ENCODE peak calls at places on chromosome 10, in ten cellular contexts. A is ascending aorta; R is esophagus muscularis mucosa; Y is cardiac muscle cell; C is psoas muscle; S is sigmoid colon; E is bronchial epithelial cell; I is CD8-positive, alpha-beta T cell; D is heart right ventricle; P is transverse colon. Q is an unnamed sample.

GRCh38 chr10:76717141-76717540 is 920.5 kb downstream of the KCNMA1 start:
- DNase-seq in A (no peak), R (no peak), Y (peak; percentile 74), C (no peak), S (no peak), E (peak; percentile 94), I (no peak), D (no peak), P (no peak), Q (peak; percentile 58)

GRCh38 chr10:70931168-70931805 is 42.9 kb upstream of the PCBD1 start:
- DNase-seq in A (no peak), R (no peak), Y (peak; percentile 26), C (no peak), S (no peak), E (peak; percentile 77), I (no peak), D (no peak), P (no peak), Q (peak; percentile 67)

GRCh38 chr10:132448248-132448731 is 51.3 kb downstream of the PWWP2B start:
- DNase-seq in A (no peak), R (no peak), Y (peak; percentile 63), C (peak; percentile 90), S (no peak), E (peak; percentile 80), I (peak; percentile 67), D (no peak), P (peak; percentile 91), Q (no peak)

GRCh38 chr10:62817120-62817762 is 1.1 kb upstream of the EGR2 start:
- DNase-seq in A (no peak), R (no peak), Y (peak; percentile 69), C (peak; percentile 70), S (peak; percentile 75), E (no peak), I (peak; percentile 60), D (peak; percentile 57), P (peak; percentile 58), Q (no peak)

GRCh38 chr10:68333058-68333395 is 299 bp upstream of the PBLD start:
- DNase-seq in A (no peak), R (no peak), Y (no peak), C (no peak), S (no peak), E (peak; percentile 68), I (no peak), D (no peak), P (no peak), Q (no peak)

GRCh38 chr10:6033954-6034353 is 28.2 kb downstream of the IL2RA start:
- DNase-seq in A (no peak), R (peak; percentile 50), Y (peak; percentile 48), C (no peak), S (peak; percentile 20), E (no peak), I (no peak), D (peak; percentile 22), P (no peak), Q (no peak)

GRCh38 chr10:28367419-28367818 is 64.6 kb upstream of the MPP7 start:
- DNase-seq in A (no peak), R (no peak), Y (no peak), C (no peak), S (no peak), E (no peak), I (no peak), D (no peak), P (no peak), Q (no peak)

GRCh38 chr10:21831986-21832735 is 171.4 kb downstream of the DNAJC1 start:
- DNase-seq in A (no peak), R (no peak), Y (peak; percentile 84), C (no peak), S (no peak), E (peak; percentile 34), I (no peak), D (no peak), P (no peak), Q (peak; percentile 85)

GRCh38 chr10:46308113-46308415 is 21.3 kb downstream of the ANTXRL start:
- DNase-seq in A (no peak), R (no peak), Y (no peak), C (no peak), S (peak; percentile 28), E (no peak), I (no peak), D (no peak), P (peak; percentile 1), Q (no peak)

GRCh38 chr10:46307281-46308112 is 20.7 kb downstream of the ANTXRL start:
- DNase-seq in A (no peak), R (no peak), Y (no peak), C (no peak), S (peak; percentile 53), E (no peak), I (no peak), D (no peak), P (peak; percentile 3), Q (no peak)

GRCh38 chr10:46310143-46310514 is 23.3 kb downstream of the ANTXRL start:
- DNase-seq in A (no peak), R (no peak), Y (no peak), C (no peak), S (no peak), E (no peak), I (no peak), D (no peak), P (no peak), Q (no peak)

GRCh38 chr10:46309511-46310142 is 22.8 kb downstream of the ANTXRL start:
- DNase-seq in A (no peak), R (no peak), Y (no peak), C (no peak), S (peak; percentile 45), E (no peak), I (no peak), D (no peak), P (peak; percentile 3), Q (no peak)

DNA sequence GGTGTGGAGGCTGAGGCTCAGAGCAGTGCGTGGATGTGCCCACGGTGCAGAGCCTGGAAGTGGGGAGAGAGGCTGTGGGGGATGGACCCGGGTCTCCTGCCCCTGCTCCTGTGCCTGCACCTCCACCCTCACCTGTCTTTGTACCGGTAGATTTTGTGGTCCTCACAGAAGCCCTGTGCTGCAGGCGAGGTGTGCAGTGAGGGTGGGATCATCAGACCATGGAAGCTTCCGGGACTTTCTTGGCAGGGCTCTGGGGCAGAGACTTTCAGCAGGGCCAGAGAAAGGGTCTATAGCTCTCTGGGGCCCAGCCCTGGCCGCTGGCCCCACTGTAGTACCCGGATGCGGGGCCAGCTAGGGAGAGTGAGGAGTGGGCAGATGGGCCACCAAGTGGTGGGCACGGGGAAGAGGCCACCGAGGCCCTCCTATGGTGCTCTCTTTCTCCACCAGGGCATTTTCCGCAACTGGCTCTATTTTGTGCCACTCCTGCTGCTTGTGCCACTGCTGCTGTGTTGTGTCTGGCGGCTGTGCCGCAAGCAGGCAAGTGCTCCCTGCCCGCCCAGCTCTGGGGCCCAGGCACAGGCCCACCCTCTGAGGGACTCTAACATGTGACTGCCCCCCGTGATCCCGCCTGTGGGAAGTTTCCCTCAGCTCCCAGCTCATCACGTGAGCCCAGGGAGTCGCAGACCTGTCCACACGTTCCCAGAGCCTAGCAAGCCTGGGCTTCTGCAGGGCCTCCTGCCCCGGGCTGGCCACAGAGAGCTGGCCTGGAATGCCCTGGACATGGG is 22.1 kb downstream of the ANTXRL start:
- DNase-seq in A (no peak), R (no peak), Y (no peak), C (no peak), S (peak; percentile 48), E (no peak), I (no peak), D (peak; percentile 16), P (peak; percentile 5), Q (no peak)
- TF ChIP-seq CTCF in A (no peak), R (no peak), Y (no peak), C (no peak), S (no peak), E (no peak), I (no peak), D (no peak), P (no peak), Q (no peak)

DNA sequence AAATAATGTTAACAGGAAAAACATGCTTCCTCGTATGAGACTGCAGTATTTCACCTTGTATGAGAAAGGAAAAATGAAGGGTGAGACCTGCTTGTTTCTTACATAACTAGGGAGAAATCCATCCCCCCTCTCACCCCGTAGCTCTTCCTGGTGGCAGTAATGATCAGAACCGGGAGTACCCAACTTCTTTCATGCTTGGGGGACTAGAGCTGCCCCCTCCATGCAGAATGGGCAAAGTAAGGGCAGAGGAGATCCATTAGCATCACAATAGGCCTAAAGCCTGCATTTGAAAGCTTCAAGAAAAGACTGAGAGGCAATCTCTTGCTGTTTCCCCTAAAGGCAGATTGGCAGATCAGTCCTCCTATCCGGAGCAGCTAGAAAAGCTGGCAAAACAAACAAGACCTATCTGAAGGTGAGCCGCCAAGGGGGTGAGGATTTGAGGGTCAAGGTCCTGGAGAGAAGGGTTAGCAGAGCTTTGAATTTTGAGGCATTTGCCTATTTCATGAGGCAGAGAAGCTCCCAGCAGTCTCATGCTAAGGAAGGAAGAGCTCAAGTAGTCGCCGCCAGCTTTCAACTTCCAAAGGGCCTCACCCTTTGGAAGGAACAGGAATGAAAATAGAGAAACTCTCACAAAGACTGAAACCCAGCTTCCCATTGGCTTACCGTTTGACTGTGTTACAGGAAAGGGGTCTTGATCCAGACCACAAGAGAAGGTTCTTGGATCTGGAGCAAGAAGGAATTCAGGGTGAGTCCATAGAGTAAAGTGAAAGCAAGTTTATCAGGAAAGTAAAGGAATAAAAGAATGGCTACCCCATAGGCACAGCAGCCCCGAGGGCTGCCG is 36.2 kb downstream of the BAG3 start:
- DNase-seq in A (no peak), R (no peak), Y (peak; percentile 54), C (no peak), S (no peak), E (no peak), I (no peak), D (no peak), P (no peak), Q (peak; percentile 61)
- H3K4me3 ChIP-seq in A (no peak overlapping the region), R (no peak overlapping the region), Y (no peak overlapping the region), C (no peak overlapping the region), S (no peak overlapping the region), E (no peak overlapping the region), I (no peak overlapping the region), D (no peak overlapping the region), P (no peak overlapping the region), Q (peak overlapping the region; percentile 50)

GRCh38 chr10:269440-270074 is 134.3 kb downstream of the ZMYND11 start:
- DNase-seq in A (no peak), R (no peak), Y (no peak), C (peak; percentile 27), S (no peak), E (no peak), I (no peak), D (no peak), P (no peak), Q (no peak)

GRCh38 chr10:271722-272121 is 136.5 kb downstream of the ZMYND11 start:
- DNase-seq in A (no peak), R (no peak), Y (no peak), C (no peak), S (no peak), E (no peak), I (no peak), D (no peak), P (no peak), Q (no peak)

GRCh38 chr10:271201-271600 is 135.9 kb downstream of the ZMYND11 start:
- DNase-seq in A (no peak), R (no peak), Y (peak; percentile 20), C (no peak), S (no peak), E (no peak), I (no peak), D (no peak), P (no peak), Q (peak; percentile 53)

GRCh38 chr10:266974-267425 is 131.7 kb downstream of the ZMYND11 start:
- DNase-seq in A (no peak), R (no peak), Y (peak; percentile 68), C (no peak), S (no peak), E (peak; percentile 52), I (no peak), D (no peak), P (no peak), Q (peak; percentile 65)

GRCh38 chr10:267705-268104 is 132.4 kb downstream of the ZMYND11 start:
- DNase-seq in A (no peak), R (no peak), Y (no peak), C (no peak), S (no peak), E (no peak), I (no peak), D (no peak), P (no peak), Q (no peak)
- TF ChIP-seq CTCF in A (no peak), R (no peak), Y (no peak), C (no peak), S (no peak), E (no peak), I (no peak), D (no peak), P (no peak), Q (no peak)

GRCh38 chr10:103153765-103154197 is 39.3 kb downstream of the NT5C2 start:
- DNase-seq in A (no peak), R (no peak), Y (peak; percentile 57), C (no peak), S (no peak), E (peak; percentile 64), I (no peak), D (no peak), P (no peak), Q (peak; percentile 72)
- H3K4me3 ChIP-seq in A (no peak overlapping the region), R (peak overlapping the region; percentile 28), Y (no peak overlapping the region), C (peak overlapping the region; percentile 45), S (no peak overlapping the region), E (no peak overlapping the region), I (no peak overlapping the region), D (no peak overlapping the region), P (no peak overlapping the region), Q (peak overlapping the region; percentile 50)